ENCODE peak calls at places on chromosomes 3 and 15, in nine cellular contexts. One of them, this sample, is unnamed.

GRCh38 chr15:73680545-73680944 is 3.6 kb upstream of the CD276 start:
- DNase-seq in AG09319: no peak
- DNase-seq in CD8-positive, alpha-beta memory T cell: no peak
- DNase-seq in nucleus accumbens: no peak
- DNase-seq in Peyer's patch: no peak
- DNase-seq in astrocyte of the cerebellum: no peak
- DNase-seq in globus pallidus: no peak
- DNase-seq in NAMALWA: no peak
- DNase-seq in RWPE1: no peak
- DNase-seq in this sample: no peak

GRCh38 chr15:62857411-62857853 is 185.1 kb upstream of the TPM1 start:
- DNase-seq in AG09319: no peak
- DNase-seq in CD8-positive, alpha-beta memory T cell: no peak
- DNase-seq in nucleus accumbens: no peak
- DNase-seq in Peyer's patch: no peak
- DNase-seq in astrocyte of the cerebellum: no peak
- DNase-seq in globus pallidus: no peak
- DNase-seq in NAMALWA: no peak
- DNase-seq in RWPE1: peak; percentile 91
- DNase-seq in this sample: no peak

GRCh38 chr3:45011756-45012441 is 14.2 kb upstream of the CLEC3B start:
- DNase-seq in AG09319: peak; percentile 69
- DNase-seq in CD8-positive, alpha-beta memory T cell: no peak
- DNase-seq in nucleus accumbens: no peak
- DNase-seq in Peyer's patch: peak; percentile 53
- DNase-seq in astrocyte of the cerebellum: peak; percentile 81
- DNase-seq in globus pallidus: peak; percentile 46
- DNase-seq in NAMALWA: peak; percentile 16
- DNase-seq in RWPE1: no peak
- DNase-seq in this sample: peak; percentile 98

GRCh38 chr3:58434990-58435389 is 1.4 kb upstream of the PDHB start:
- DNase-seq in AG09319: peak; percentile 45
- DNase-seq in CD8-positive, alpha-beta memory T cell: no peak
- DNase-seq in nucleus accumbens: no peak
- DNase-seq in Peyer's patch: no peak
- DNase-seq in astrocyte of the cerebellum: peak; percentile 19
- DNase-seq in globus pallidus: no peak
- DNase-seq in NAMALWA: no peak
- DNase-seq in RWPE1: peak; percentile 75
- DNase-seq in this sample: no peak

GRCh38 chr15:99708563-99708962 is 24.7 kb downstream of the LYSMD4 start:
- DNase-seq in AG09319: peak; percentile 64
- DNase-seq in CD8-positive, alpha-beta memory T cell: no peak
- DNase-seq in nucleus accumbens: no peak
- DNase-seq in Peyer's patch: peak; percentile 87
- DNase-seq in astrocyte of the cerebellum: no peak
- DNase-seq in globus pallidus: peak; percentile 46
- DNase-seq in NAMALWA: no peak
- DNase-seq in RWPE1: peak; percentile 86
- DNase-seq in this sample: peak; percentile 93

GRCh38 chr3:13420817-13421755 is 964 bp upstream of the NUP210 start:
- DNase-seq in AG09319: no peak
- DNase-seq in CD8-positive, alpha-beta memory T cell: peak; percentile 89
- DNase-seq in nucleus accumbens: no peak
- DNase-seq in Peyer's patch: peak; percentile 88
- DNase-seq in astrocyte of the cerebellum: no peak
- DNase-seq in globus pallidus: no peak
- DNase-seq in NAMALWA: no peak
- DNase-seq in RWPE1: no peak
- DNase-seq in this sample: no peak

GRCh38 chr15:70723124-70723427 is 40.3 kb downstream of the UACA start:
- DNase-seq in AG09319: no peak
- DNase-seq in CD8-positive, alpha-beta memory T cell: no peak
- DNase-seq in nucleus accumbens: no peak
- DNase-seq in Peyer's patch: no peak
- DNase-seq in astrocyte of the cerebellum: no peak
- DNase-seq in globus pallidus: no peak
- DNase-seq in NAMALWA: no peak
- DNase-seq in RWPE1: no peak
- DNase-seq in this sample: no peak

GRCh38 chr3:165389653-165390052 is 193.5 kb upstream of the SLITRK3 start:
- DNase-seq in AG09319: no peak
- DNase-seq in CD8-positive, alpha-beta memory T cell: no peak
- DNase-seq in nucleus accumbens: no peak
- DNase-seq in Peyer's patch: no peak
- DNase-seq in astrocyte of the cerebellum: no peak
- DNase-seq in globus pallidus: no peak
- DNase-seq in NAMALWA: no peak
- DNase-seq in RWPE1: no peak
- DNase-seq in this sample: no peak

GRCh38 chr3:45907769-45908705 is 21.7 kb downstream of the CCR9 start:
- DNase-seq in AG09319: no peak
- DNase-seq in CD8-positive, alpha-beta memory T cell: no peak
- DNase-seq in nucleus accumbens: no peak
- DNase-seq in Peyer's patch: no peak
- DNase-seq in astrocyte of the cerebellum: no peak
- DNase-seq in globus pallidus: no peak
- DNase-seq in NAMALWA: no peak
- DNase-seq in RWPE1: no peak
- DNase-seq in this sample: no peak

GRCh38 chr3:33389908-33390307 is 50.3 kb downstream of the UBP1 start:
- DNase-seq in AG09319: no peak
- DNase-seq in CD8-positive, alpha-beta memory T cell: no peak
- DNase-seq in nucleus accumbens: no peak
- DNase-seq in Peyer's patch: no peak
- DNase-seq in astrocyte of the cerebellum: no peak
- DNase-seq in globus pallidus: no peak
- DNase-seq in NAMALWA: no peak
- DNase-seq in RWPE1: no peak
- DNase-seq in this sample: no peak

GRCh38 chr15:93291380-93291779 is 202.4 kb upstream of the RGMA start:
- DNase-seq in AG09319: no peak
- DNase-seq in CD8-positive, alpha-beta memory T cell: no peak
- DNase-seq in nucleus accumbens: no peak
- DNase-seq in Peyer's patch: no peak
- DNase-seq in astrocyte of the cerebellum: no peak
- DNase-seq in globus pallidus: no peak
- DNase-seq in NAMALWA: no peak
- DNase-seq in RWPE1: no peak
- DNase-seq in this sample: no peak

GRCh38 chr3:111971533-111971932 is 7.3 kb upstream of the ABHD10 start:
- DNase-seq in AG09319: no peak
- DNase-seq in CD8-positive, alpha-beta memory T cell: no peak
- DNase-seq in nucleus accumbens: no peak
- DNase-seq in Peyer's patch: no peak
- DNase-seq in astrocyte of the cerebellum: no peak
- DNase-seq in globus pallidus: no peak
- DNase-seq in NAMALWA: no peak
- DNase-seq in RWPE1: no peak
- DNase-seq in this sample: no peak

GRCh38 chr3:50665603-50666115 is 9.1 kb upstream of the DOCK3 start:
- DNase-seq in AG09319: no peak
- DNase-seq in CD8-positive, alpha-beta memory T cell: no peak
- DNase-seq in nucleus accumbens: no peak
- DNase-seq in Peyer's patch: peak; percentile 28
- DNase-seq in astrocyte of the cerebellum: no peak
- DNase-seq in globus pallidus: no peak
- DNase-seq in NAMALWA: no peak
- DNase-seq in RWPE1: no peak
- DNase-seq in this sample: no peak

GRCh38 chr3:149114458-149114857 is 15.0 kb upstream of the HPS3 start:
- DNase-seq in AG09319: no peak
- DNase-seq in CD8-positive, alpha-beta memory T cell: no peak
- DNase-seq in nucleus accumbens: no peak
- DNase-seq in Peyer's patch: no peak
- DNase-seq in astrocyte of the cerebellum: peak; percentile 0
- DNase-seq in globus pallidus: peak; percentile 9
- DNase-seq in NAMALWA: no peak
- DNase-seq in RWPE1: no peak
- DNase-seq in this sample: no peak

GRCh38 chr3:133130168-133130567 is 92.0 kb downstream of the TMEM108 start:
- DNase-seq in AG09319: no peak
- DNase-seq in CD8-positive, alpha-beta memory T cell: no peak
- DNase-seq in nucleus accumbens: no peak
- DNase-seq in Peyer's patch: no peak
- DNase-seq in astrocyte of the cerebellum: peak; percentile 50
- DNase-seq in globus pallidus: no peak
- DNase-seq in NAMALWA: no peak
- DNase-seq in RWPE1: no peak
- DNase-seq in this sample: no peak

GRCh38 chr3:14322667-14323295 is 79.6 kb upstream of the SLC6A6 start:
- DNase-seq in AG09319: no peak
- DNase-seq in CD8-positive, alpha-beta memory T cell: no peak
- DNase-seq in nucleus accumbens: no peak
- DNase-seq in Peyer's patch: no peak
- DNase-seq in astrocyte of the cerebellum: no peak
- DNase-seq in globus pallidus: no peak
- DNase-seq in NAMALWA: no peak
- DNase-seq in RWPE1: no peak
- DNase-seq in this sample: no peak

GRCh38 chr3:49763981-49764380 is 22.4 kb downstream of the IP6K1 start:
- DNase-seq in AG09319: no peak
- DNase-seq in CD8-positive, alpha-beta memory T cell: no peak
- DNase-seq in nucleus accumbens: no peak
- DNase-seq in Peyer's patch: no peak
- DNase-seq in astrocyte of the cerebellum: no peak
- DNase-seq in globus pallidus: no peak
- DNase-seq in NAMALWA: no peak
- DNase-seq in RWPE1: no peak
- DNase-seq in this sample: no peak

GRCh38 chr15:73082719-73083275 is 30.5 kb downstream of the NEO1 start:
- DNase-seq in AG09319: no peak
- DNase-seq in CD8-positive, alpha-beta memory T cell: no peak
- DNase-seq in nucleus accumbens: no peak
- DNase-seq in Peyer's patch: no peak
- DNase-seq in astrocyte of the cerebellum: peak; percentile 38
- DNase-seq in globus pallidus: no peak
- DNase-seq in NAMALWA: no peak
- DNase-seq in RWPE1: no peak
- DNase-seq in this sample: no peak

GRCh38 chr3:116579843-116580242 is 129.7 kb upstream of the TUSC7 start:
- DNase-seq in AG09319: no peak
- DNase-seq in CD8-positive, alpha-beta memory T cell: no peak
- DNase-seq in nucleus accumbens: no peak
- DNase-seq in Peyer's patch: no peak
- DNase-seq in astrocyte of the cerebellum: peak; percentile 18
- DNase-seq in globus pallidus: no peak
- DNase-seq in NAMALWA: peak; percentile 4
- DNase-seq in RWPE1: peak; percentile 5
- DNase-seq in this sample: no peak

GRCh38 chr15:87287156-87287555 is 969.4 kb downstream of the NTRK3 start:
- DNase-seq in AG09319: peak; percentile 23
- DNase-seq in CD8-positive, alpha-beta memory T cell: no peak
- DNase-seq in nucleus accumbens: no peak
- DNase-seq in Peyer's patch: no peak
- DNase-seq in astrocyte of the cerebellum: peak; percentile 73
- DNase-seq in globus pallidus: no peak
- DNase-seq in NAMALWA: no peak
- DNase-seq in RWPE1: peak; percentile 58
- DNase-seq in this sample: no peak

GRCh38 chr3:86838927-86839326 is 152.0 kb downstream of the VGLL3 start:
- DNase-seq in AG09319: no peak
- DNase-seq in CD8-positive, alpha-beta memory T cell: no peak
- DNase-seq in nucleus accumbens: no peak
- DNase-seq in Peyer's patch: no peak
- DNase-seq in astrocyte of the cerebellum: no peak
- DNase-seq in globus pallidus: no peak
- DNase-seq in NAMALWA: no peak
- DNase-seq in RWPE1: no peak
- DNase-seq in this sample: no peak

GRCh38 chr3:52173101-52173500 is 18.9 kb upstream of the POC1A start:
- DNase-seq in AG09319: no peak
- DNase-seq in CD8-positive, alpha-beta memory T cell: no peak
- DNase-seq in nucleus accumbens: no peak
- DNase-seq in Peyer's patch: no peak
- DNase-seq in astrocyte of the cerebellum: no peak
- DNase-seq in globus pallidus: no peak
- DNase-seq in NAMALWA: no peak
- DNase-seq in RWPE1: no peak
- DNase-seq in this sample: no peak

GRCh38 chr15:53564647-53565046 is 194.8 kb downstream of the WDR72 start:
- DNase-seq in AG09319: no peak
- DNase-seq in CD8-positive, alpha-beta memory T cell: no peak
- DNase-seq in nucleus accumbens: no peak
- DNase-seq in Peyer's patch: no peak
- DNase-seq in astrocyte of the cerebellum: no peak
- DNase-seq in globus pallidus: no peak
- DNase-seq in NAMALWA: no peak
- DNase-seq in RWPE1: no peak
- DNase-seq in this sample: no peak

GRCh38 chr15:75723847-75724660 is 11.4 kb upstream of the CSPG4 start:
- DNase-seq in AG09319: peak; percentile 87
- DNase-seq in CD8-positive, alpha-beta memory T cell: no peak
- DNase-seq in nucleus accumbens: no peak
- DNase-seq in Peyer's patch: peak; percentile 94
- DNase-seq in astrocyte of the cerebellum: peak; percentile 88
- DNase-seq in globus pallidus: peak; percentile 50
- DNase-seq in NAMALWA: peak; percentile 79
- DNase-seq in RWPE1: peak; percentile 97
- DNase-seq in this sample: peak; percentile 84

GRCh38 chr3:11610044-11610671 is 33.6 kb downstream of the VGLL4 start:
- DNase-seq in AG09319: no peak
- DNase-seq in CD8-positive, alpha-beta memory T cell: no peak
- DNase-seq in nucleus accumbens: no peak
- DNase-seq in Peyer's patch: peak; percentile 64
- DNase-seq in astrocyte of the cerebellum: peak; percentile 80
- DNase-seq in globus pallidus: no peak
- DNase-seq in NAMALWA: no peak
- DNase-seq in RWPE1: no peak
- DNase-seq in this sample: no peak

GRCh38 chr3:23663661-23664186 is 142.0 kb upstream of the UBE2E1 start:
- DNase-seq in AG09319: no peak
- DNase-seq in CD8-positive, alpha-beta memory T cell: no peak
- DNase-seq in nucleus accumbens: no peak
- DNase-seq in Peyer's patch: no peak
- DNase-seq in astrocyte of the cerebellum: no peak
- DNase-seq in globus pallidus: no peak
- DNase-seq in NAMALWA: no peak
- DNase-seq in RWPE1: no peak
- DNase-seq in this sample: no peak

GRCh38 chr3:175346573-175347356 is 487.6 kb downstream of the NAALADL2 start:
- DNase-seq in AG09319: peak; percentile 72
- DNase-seq in CD8-positive, alpha-beta memory T cell: no peak
- DNase-seq in nucleus accumbens: no peak
- DNase-seq in Peyer's patch: peak; percentile 72
- DNase-seq in astrocyte of the cerebellum: peak; percentile 84
- DNase-seq in globus pallidus: peak; percentile 26
- DNase-seq in NAMALWA: no peak
- DNase-seq in RWPE1: peak; percentile 84
- DNase-seq in this sample: peak; percentile 91